ENCODE peak calls at places on chromosome 2, in seven cellular contexts. One of them, this sample, is unnamed.

GRCh38 chr2:48600204-48600813 is 17.3 kb upstream of the GTF2A1L start:
- DNase-seq in AG10803: peak; percentile 36
- DNase-seq in posterior cingulate gyrus: no peak
- DNase-seq in NCI-H446 treated with DMSO at 0.1 percent for 48 hours: peak; percentile 8
- DNase-seq in fibroblast of the aortic adventitia: peak; percentile 57
- DNase-seq in activated CD8-positive, alpha-beta memory T cell treated with anti-CD3 and anti-CD28 coated beads for 1 hour: no peak
- DNase-seq in sigmoid colon: no peak
- DNase-seq in this sample: peak; percentile 78

GRCh38 chr2:56647997-56648396 is 464.2 kb downstream of the CCDC85A start:
- DNase-seq in AG10803: no peak
- DNase-seq in posterior cingulate gyrus: no peak
- DNase-seq in NCI-H446 treated with DMSO at 0.1 percent for 48 hours: no peak
- DNase-seq in fibroblast of the aortic adventitia: no peak
- DNase-seq in activated CD8-positive, alpha-beta memory T cell treated with anti-CD3 and anti-CD28 coated beads for 1 hour: no peak
- DNase-seq in sigmoid colon: no peak
- DNase-seq in this sample: no peak

GRCh38 chr2:200905618-200906296 is 16.6 kb downstream of the NIF3L1 start:
- DNase-seq in AG10803: peak; percentile 75
- DNase-seq in posterior cingulate gyrus: peak; percentile 91
- DNase-seq in NCI-H446 treated with DMSO at 0.1 percent for 48 hours: peak; percentile 2
- DNase-seq in fibroblast of the aortic adventitia: peak; percentile 79
- DNase-seq in activated CD8-positive, alpha-beta memory T cell treated with anti-CD3 and anti-CD28 coated beads for 1 hour: peak; percentile 10
- DNase-seq in sigmoid colon: no peak
- DNase-seq in this sample: peak; percentile 84

GRCh38 chr2:26330114-26330581 is 15.8 kb upstream of the SELENOI start:
- DNase-seq in AG10803: peak; percentile 96
- DNase-seq in posterior cingulate gyrus: peak; percentile 97
- DNase-seq in NCI-H446 treated with DMSO at 0.1 percent for 48 hours: peak; percentile 45
- DNase-seq in fibroblast of the aortic adventitia: peak; percentile 82
- DNase-seq in activated CD8-positive, alpha-beta memory T cell treated with anti-CD3 and anti-CD28 coated beads for 1 hour: peak; percentile 72
- DNase-seq in sigmoid colon: peak; percentile 94
- DNase-seq in this sample: peak; percentile 89

GRCh38 chr2:43714164-43714563 is 37.9 kb upstream of the C1GALT1C1L start:
- DNase-seq in AG10803: peak; percentile 33
- DNase-seq in posterior cingulate gyrus: no peak
- DNase-seq in NCI-H446 treated with DMSO at 0.1 percent for 48 hours: no peak
- DNase-seq in fibroblast of the aortic adventitia: peak; percentile 30
- DNase-seq in activated CD8-positive, alpha-beta memory T cell treated with anti-CD3 and anti-CD28 coated beads for 1 hour: no peak
- DNase-seq in sigmoid colon: no peak
- DNase-seq in this sample: no peak

GRCh38 chr2:205367536-205367935 is 314.8 kb upstream of the NRP2 start:
- DNase-seq in AG10803: no peak
- DNase-seq in posterior cingulate gyrus: no peak
- DNase-seq in NCI-H446 treated with DMSO at 0.1 percent for 48 hours: no peak
- DNase-seq in fibroblast of the aortic adventitia: peak; percentile 26
- DNase-seq in activated CD8-positive, alpha-beta memory T cell treated with anti-CD3 and anti-CD28 coated beads for 1 hour: no peak
- DNase-seq in sigmoid colon: no peak
- DNase-seq in this sample: peak; percentile 32

GRCh38 chr2:26472821-26473655 is 4.9 kb downstream of the OTOF start:
- DNase-seq in AG10803: no peak
- DNase-seq in posterior cingulate gyrus: no peak
- DNase-seq in NCI-H446 treated with DMSO at 0.1 percent for 48 hours: no peak
- DNase-seq in fibroblast of the aortic adventitia: no peak
- DNase-seq in activated CD8-positive, alpha-beta memory T cell treated with anti-CD3 and anti-CD28 coated beads for 1 hour: no peak
- DNase-seq in sigmoid colon: no peak
- DNase-seq in this sample: no peak

GRCh38 chr2:85750509-85751299 is 3.1 kb upstream of the ATOH8 start:
- DNase-seq in AG10803: peak; percentile 63
- DNase-seq in posterior cingulate gyrus: peak; percentile 92
- DNase-seq in NCI-H446 treated with DMSO at 0.1 percent for 48 hours: peak; percentile 81
- DNase-seq in fibroblast of the aortic adventitia: peak; percentile 63
- DNase-seq in activated CD8-positive, alpha-beta memory T cell treated with anti-CD3 and anti-CD28 coated beads for 1 hour: peak; percentile 26
- DNase-seq in sigmoid colon: peak; percentile 87
- DNase-seq in this sample: peak; percentile 83

GRCh38 chr2:201466050-201466660 is 14.6 kb downstream of the STRADB start:
- DNase-seq in AG10803: peak; percentile 66
- DNase-seq in posterior cingulate gyrus: no peak
- DNase-seq in NCI-H446 treated with DMSO at 0.1 percent for 48 hours: peak; percentile 91
- DNase-seq in fibroblast of the aortic adventitia: peak; percentile 81
- DNase-seq in activated CD8-positive, alpha-beta memory T cell treated with anti-CD3 and anti-CD28 coated beads for 1 hour: no peak
- DNase-seq in sigmoid colon: no peak
- DNase-seq in this sample: peak; percentile 55

GRCh38 chr2:222613715-222614331 is 42.1 kb downstream of the FARSB start:
- DNase-seq in AG10803: peak; percentile 60
- DNase-seq in posterior cingulate gyrus: no peak
- DNase-seq in NCI-H446 treated with DMSO at 0.1 percent for 48 hours: peak; percentile 10
- DNase-seq in fibroblast of the aortic adventitia: peak; percentile 72
- DNase-seq in activated CD8-positive, alpha-beta memory T cell treated with anti-CD3 and anti-CD28 coated beads for 1 hour: no peak
- DNase-seq in sigmoid colon: no peak
- DNase-seq in this sample: peak; percentile 72

GRCh38 chr2:127175406-127175805 is 44.7 kb downstream of the CYP27C1 start:
- DNase-seq in AG10803: peak; percentile 53
- DNase-seq in posterior cingulate gyrus: no peak
- DNase-seq in NCI-H446 treated with DMSO at 0.1 percent for 48 hours: no peak
- DNase-seq in fibroblast of the aortic adventitia: no peak
- DNase-seq in activated CD8-positive, alpha-beta memory T cell treated with anti-CD3 and anti-CD28 coated beads for 1 hour: no peak
- DNase-seq in sigmoid colon: peak; percentile 93
- DNase-seq in this sample: no peak

GRCh38 chr2:12728221-12728777 is 11.6 kb downstream of the TRIB2 start:
- DNase-seq in AG10803: no peak
- DNase-seq in posterior cingulate gyrus: no peak
- DNase-seq in NCI-H446 treated with DMSO at 0.1 percent for 48 hours: no peak
- DNase-seq in fibroblast of the aortic adventitia: no peak
- DNase-seq in activated CD8-positive, alpha-beta memory T cell treated with anti-CD3 and anti-CD28 coated beads for 1 hour: no peak
- DNase-seq in sigmoid colon: no peak
- DNase-seq in this sample: no peak

GRCh38 chr2:184004289-184004944 is 593.9 kb upstream of the ZNF804A start:
- DNase-seq in AG10803: no peak
- DNase-seq in posterior cingulate gyrus: no peak
- DNase-seq in NCI-H446 treated with DMSO at 0.1 percent for 48 hours: peak; percentile 69
- DNase-seq in fibroblast of the aortic adventitia: no peak
- DNase-seq in activated CD8-positive, alpha-beta memory T cell treated with anti-CD3 and anti-CD28 coated beads for 1 hour: no peak
- DNase-seq in sigmoid colon: no peak
- DNase-seq in this sample: peak; percentile 17

GRCh38 chr2:71683070-71683469 is 229.7 kb downstream of the DYSF start:
- DNase-seq in AG10803: no peak
- DNase-seq in posterior cingulate gyrus: no peak
- DNase-seq in NCI-H446 treated with DMSO at 0.1 percent for 48 hours: no peak
- DNase-seq in fibroblast of the aortic adventitia: no peak
- DNase-seq in activated CD8-positive, alpha-beta memory T cell treated with anti-CD3 and anti-CD28 coated beads for 1 hour: no peak
- DNase-seq in sigmoid colon: peak; percentile 47
- DNase-seq in this sample: no peak

GRCh38 chr2:144254342-144255235 is 265.3 kb downstream of the ZEB2 start:
- DNase-seq in AG10803: no peak
- DNase-seq in posterior cingulate gyrus: no peak
- DNase-seq in NCI-H446 treated with DMSO at 0.1 percent for 48 hours: no peak
- DNase-seq in fibroblast of the aortic adventitia: no peak
- DNase-seq in activated CD8-positive, alpha-beta memory T cell treated with anti-CD3 and anti-CD28 coated beads for 1 hour: no peak
- DNase-seq in sigmoid colon: no peak
- DNase-seq in this sample: no peak

GRCh38 chr2:187084524-187084923 is 235.6 kb upstream of the ZSWIM2 start:
- DNase-seq in AG10803: no peak
- DNase-seq in posterior cingulate gyrus: no peak
- DNase-seq in NCI-H446 treated with DMSO at 0.1 percent for 48 hours: no peak
- DNase-seq in fibroblast of the aortic adventitia: no peak
- DNase-seq in activated CD8-positive, alpha-beta memory T cell treated with anti-CD3 and anti-CD28 coated beads for 1 hour: no peak
- DNase-seq in sigmoid colon: no peak
- DNase-seq in this sample: no peak

GRCh38 chr2:234111523-234111922 is 61.0 kb downstream of the SPP2 start:
- DNase-seq in AG10803: peak; percentile 33
- DNase-seq in posterior cingulate gyrus: no peak
- DNase-seq in NCI-H446 treated with DMSO at 0.1 percent for 48 hours: no peak
- DNase-seq in fibroblast of the aortic adventitia: peak; percentile 36
- DNase-seq in activated CD8-positive, alpha-beta memory T cell treated with anti-CD3 and anti-CD28 coated beads for 1 hour: no peak
- DNase-seq in sigmoid colon: no peak
- DNase-seq in this sample: peak; percentile 52

GRCh38 chr2:44531289-44531688 is 169.5 kb downstream of the CAMKMT start:
- DNase-seq in AG10803: no peak
- DNase-seq in posterior cingulate gyrus: no peak
- DNase-seq in NCI-H446 treated with DMSO at 0.1 percent for 48 hours: no peak
- DNase-seq in fibroblast of the aortic adventitia: no peak
- DNase-seq in activated CD8-positive, alpha-beta memory T cell treated with anti-CD3 and anti-CD28 coated beads for 1 hour: no peak
- DNase-seq in sigmoid colon: no peak
- DNase-seq in this sample: no peak

GRCh38 chr2:108235577-108235976 is 4.2 kb upstream of the SULT1C3 start:
- DNase-seq in AG10803: no peak
- DNase-seq in posterior cingulate gyrus: no peak
- DNase-seq in NCI-H446 treated with DMSO at 0.1 percent for 48 hours: no peak
- DNase-seq in fibroblast of the aortic adventitia: no peak
- DNase-seq in activated CD8-positive, alpha-beta memory T cell treated with anti-CD3 and anti-CD28 coated beads for 1 hour: no peak
- DNase-seq in sigmoid colon: no peak
- DNase-seq in this sample: no peak

GRCh38 chr2:229270551-229271410 is at the start of gene PID1:
- DNase-seq in AG10803: peak; percentile 79
- DNase-seq in posterior cingulate gyrus: peak; percentile 74
- DNase-seq in NCI-H446 treated with DMSO at 0.1 percent for 48 hours: no peak
- DNase-seq in fibroblast of the aortic adventitia: peak; percentile 85
- DNase-seq in activated CD8-positive, alpha-beta memory T cell treated with anti-CD3 and anti-CD28 coated beads for 1 hour: no peak
- DNase-seq in sigmoid colon: peak; percentile 72
- DNase-seq in this sample: peak; percentile 81

GRCh38 chr2:189698020-189698887 is 23.8 kb downstream of the ANKAR start:
- DNase-seq in AG10803: peak; percentile 56
- DNase-seq in posterior cingulate gyrus: no peak
- DNase-seq in NCI-H446 treated with DMSO at 0.1 percent for 48 hours: no peak
- DNase-seq in fibroblast of the aortic adventitia: peak; percentile 75
- DNase-seq in activated CD8-positive, alpha-beta memory T cell treated with anti-CD3 and anti-CD28 coated beads for 1 hour: no peak
- DNase-seq in sigmoid colon: no peak
- DNase-seq in this sample: peak; percentile 56

GRCh38 chr2:65265090-65266045 is 37.7 kb downstream of the ACTR2 start:
- DNase-seq in AG10803: peak; percentile 89
- DNase-seq in posterior cingulate gyrus: no peak
- DNase-seq in NCI-H446 treated with DMSO at 0.1 percent for 48 hours: peak; percentile 37
- DNase-seq in fibroblast of the aortic adventitia: peak; percentile 94
- DNase-seq in activated CD8-positive, alpha-beta memory T cell treated with anti-CD3 and anti-CD28 coated beads for 1 hour: no peak
- DNase-seq in sigmoid colon: no peak
- DNase-seq in this sample: peak; percentile 87

GRCh38 chr2:145431181-145431951 is 911.4 kb upstream of the ZEB2 start:
- DNase-seq in AG10803: no peak
- DNase-seq in posterior cingulate gyrus: no peak
- DNase-seq in NCI-H446 treated with DMSO at 0.1 percent for 48 hours: no peak
- DNase-seq in fibroblast of the aortic adventitia: peak; percentile 3
- DNase-seq in activated CD8-positive, alpha-beta memory T cell treated with anti-CD3 and anti-CD28 coated beads for 1 hour: no peak
- DNase-seq in sigmoid colon: no peak
- DNase-seq in this sample: no peak

GRCh38 chr2:46029332-46029811 is 267.8 kb upstream of the EPAS1 start:
- DNase-seq in AG10803: peak; percentile 26
- DNase-seq in posterior cingulate gyrus: no peak
- DNase-seq in NCI-H446 treated with DMSO at 0.1 percent for 48 hours: no peak
- DNase-seq in fibroblast of the aortic adventitia: peak; percentile 40
- DNase-seq in activated CD8-positive, alpha-beta memory T cell treated with anti-CD3 and anti-CD28 coated beads for 1 hour: no peak
- DNase-seq in sigmoid colon: no peak
- DNase-seq in this sample: peak; percentile 78

GRCh38 chr2:31383471-31384153 is 30.9 kb downstream of the XDH start:
- DNase-seq in AG10803: peak; percentile 37
- DNase-seq in posterior cingulate gyrus: no peak
- DNase-seq in NCI-H446 treated with DMSO at 0.1 percent for 48 hours: no peak
- DNase-seq in fibroblast of the aortic adventitia: peak; percentile 28
- DNase-seq in activated CD8-positive, alpha-beta memory T cell treated with anti-CD3 and anti-CD28 coated beads for 1 hour: no peak
- DNase-seq in sigmoid colon: no peak
- DNase-seq in this sample: peak; percentile 12

GRCh38 chr2:136356111-136357033 is 238.4 kb upstream of the CXCR4 start:
- DNase-seq in AG10803: no peak
- DNase-seq in posterior cingulate gyrus: no peak
- DNase-seq in NCI-H446 treated with DMSO at 0.1 percent for 48 hours: no peak
- DNase-seq in fibroblast of the aortic adventitia: no peak
- DNase-seq in activated CD8-positive, alpha-beta memory T cell treated with anti-CD3 and anti-CD28 coated beads for 1 hour: no peak
- DNase-seq in sigmoid colon: no peak
- DNase-seq in this sample: no peak

GRCh38 chr2:68771211-68771721 is 36.7 kb downstream of the ARHGAP25 start:
- DNase-seq in AG10803: no peak
- DNase-seq in posterior cingulate gyrus: no peak
- DNase-seq in NCI-H446 treated with DMSO at 0.1 percent for 48 hours: no peak
- DNase-seq in fibroblast of the aortic adventitia: peak; percentile 10
- DNase-seq in activated CD8-positive, alpha-beta memory T cell treated with anti-CD3 and anti-CD28 coated beads for 1 hour: no peak
- DNase-seq in sigmoid colon: no peak
- DNase-seq in this sample: no peak

GRCh38 chr2:16662440-16662839 is 3.2 kb downstream of the CYRIA start:
- DNase-seq in AG10803: no peak
- DNase-seq in posterior cingulate gyrus: no peak
- DNase-seq in NCI-H446 treated with DMSO at 0.1 percent for 48 hours: no peak
- DNase-seq in fibroblast of the aortic adventitia: no peak
- DNase-seq in activated CD8-positive, alpha-beta memory T cell treated with anti-CD3 and anti-CD28 coated beads for 1 hour: no peak
- DNase-seq in sigmoid colon: peak; percentile 77
- DNase-seq in this sample: no peak

GRCh38 chr2:19799881-19800780 is 101.7 kb downstream of the TTC32 start:
- DNase-seq in AG10803: peak; percentile 64
- DNase-seq in posterior cingulate gyrus: no peak
- DNase-seq in NCI-H446 treated with DMSO at 0.1 percent for 48 hours: no peak
- DNase-seq in fibroblast of the aortic adventitia: no peak
- DNase-seq in activated CD8-positive, alpha-beta memory T cell treated with anti-CD3 and anti-CD28 coated beads for 1 hour: no peak
- DNase-seq in sigmoid colon: no peak
- DNase-seq in this sample: peak; percentile 79

GRCh38 chr2:112004246-112004645 is 50.8 kb upstream of the TMEM87B start:
- DNase-seq in AG10803: no peak
- DNase-seq in posterior cingulate gyrus: peak; percentile 70
- DNase-seq in NCI-H446 treated with DMSO at 0.1 percent for 48 hours: no peak
- DNase-seq in fibroblast of the aortic adventitia: peak; percentile 21
- DNase-seq in activated CD8-positive, alpha-beta memory T cell treated with anti-CD3 and anti-CD28 coated beads for 1 hour: no peak
- DNase-seq in sigmoid colon: peak; percentile 78
- DNase-seq in this sample: no peak

This sample was measured in astrocyte of the hippocampus.